ENCODE peak calls at places on chromosome 13, in ten cellular contexts. P is mammary epithelial cell; Q is dorsolateral prefrontal cortex; X is H1; I is left lung; O is epithelial cell of esophagus; Z is body of pancreas; F is CD4-positive, alpha-beta T cell; H is OCI-LY7; E is HFFc6. K is an unnamed sample.

GRCh38 chr13:77113496-77113895 is 86.5 kb upstream of the FBXL3 start:
- DNase-seq in P (no peak), Q (no peak), X (no peak), I (no peak), O (no peak), Z (no peak), F (no peak), H (no peak), E (no peak), K (no peak)

GRCh38 chr13:103066991-103067390 is 774 bp upstream of the SLC10A2 start:
- DNase-seq in P (no peak), Q (no peak), X (no peak), I (no peak), O (no peak), Z (no peak), F (no peak), H (no peak), E (no peak), K (no peak)

GRCh38 chr13:110103479-110103878 is 203.5 kb downstream of the COL4A1 start:
- DNase-seq in P (peak), Q (no peak), X (no peak), I (no peak), O (peak), Z (no peak), F (no peak), H (no peak), E (no peak), K (no peak)

GRCh38 chr13:50370303-50370950 is 355.2 kb downstream of the KCNRG start:
- DNase-seq in P (no peak), Q (no peak), X (no peak), I (no peak), O (no peak), Z (no peak), F (no peak), H (peak), E (no peak), K (no peak)

GRCh38 chr13:77779461-77780272 is 82.2 kb downstream of the SLAIN1 start:
- DNase-seq in P (peak), Q (no peak), X (no peak), I (no peak), O (peak), Z (peak), F (no peak), H (peak), E (peak), K (no peak)

GRCh38 chr13:102693781-102694180 is 1.1 kb downstream of the METTL21C start:
- DNase-seq in P (no peak), Q (no peak), X (no peak), I (no peak), O (no peak), Z (no peak), F (no peak), H (no peak), E (peak), K (no peak)

GRCh38 chr13:91162180-91162579 is 185.3 kb upstream of the MIR17HG start:
- DNase-seq in P (no peak), Q (no peak), X (no peak), I (no peak), O (no peak), Z (no peak), F (no peak), H (peak), E (no peak), K (no peak)

GRCh38 chr13:109180905-109181425 is 551.6 kb downstream of the MYO16 start:
- DNase-seq in P (peak), Q (no peak), X (no peak), I (no peak), O (peak), Z (no peak), F (no peak), H (no peak), E (peak), K (no peak)

GRCh38 chr13:72295173-72295572 is 428.2 kb upstream of the DACH1 start:
- DNase-seq in P (no peak), Q (no peak), X (no peak), I (no peak), O (no peak), Z (no peak), F (no peak), H (no peak), E (no peak), K (no peak)

GRCh38 chr13:84651288-84651687 is 769.0 kb upstream of the SLITRK1 start:
- DNase-seq in P (peak), Q (no peak), X (no peak), I (no peak), O (peak), Z (peak), F (no peak), H (no peak), E (peak), K (no peak)

GRCh38 chr13:61362522-61362921 is 53.1 kb downstream of the PCDH20 start:
- DNase-seq in P (no peak), Q (no peak), X (no peak), I (no peak), O (no peak), Z (no peak), F (no peak), H (no peak), E (no peak), K (no peak)

GRCh38 chr13:35621989-35622388 is 145.5 kb upstream of the MAB21L1 start:
- DNase-seq in P (peak), Q (no peak), X (no peak), I (no peak), O (peak), Z (no peak), F (no peak), H (no peak), E (peak), K (no peak)

GRCh38 chr13:23903906-23904280 is 6.6 kb upstream of the C1QTNF9B start:
- DNase-seq in P (no peak), Q (no peak), X (peak), I (no peak), O (no peak), Z (no peak), F (no peak), H (no peak), E (no peak), K (no peak)

GRCh38 chr13:23902975-23903905 is 5.9 kb upstream of the C1QTNF9B start:
- DNase-seq in P (no peak), Q (no peak), X (peak), I (peak), O (no peak), Z (no peak), F (no peak), H (no peak), E (no peak), K (no peak)

GRCh38 chr13:23901365-23901764 is 4.1 kb upstream of the C1QTNF9B start:
- DNase-seq in P (peak), Q (no peak), X (no peak), I (no peak), O (peak), Z (no peak), F (no peak), H (no peak), E (peak), K (no peak)

GRCh38 chr13:23898101-23898500 is 799 bp upstream of the C1QTNF9B start:
- DNase-seq in P (no peak), Q (no peak), X (no peak), I (no peak), O (no peak), Z (no peak), F (no peak), H (no peak), E (no peak), K (no peak)

DNA sequence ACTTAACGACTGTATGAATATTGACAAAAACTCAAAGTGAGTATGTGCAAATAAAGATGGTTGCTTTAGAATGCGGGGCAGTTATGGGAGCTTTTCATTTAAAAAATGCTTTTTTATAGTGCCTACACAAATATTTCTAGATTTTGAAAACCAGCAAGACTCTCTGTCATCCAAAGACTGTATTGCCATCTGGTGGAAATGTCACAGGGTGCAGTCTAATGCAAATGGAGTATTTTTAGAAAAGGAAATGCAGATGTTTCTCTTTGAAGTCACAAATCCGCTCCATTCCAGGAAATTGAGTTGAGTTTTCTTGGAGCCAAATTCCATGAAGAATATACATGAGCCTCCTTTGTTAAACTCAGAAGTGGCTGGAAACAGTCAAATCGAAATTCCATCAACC is 2.3 kb upstream of the C1QTNF9B start:
- DNase-seq in P (peak), Q (no peak), X (no peak), I (no peak), O (peak), Z (no peak), F (no peak), H (peak), E (peak), K (no peak)
- TF ChIP-seq CTCF in P (peak), Q (peak), X (no peak), I (peak), O (peak), Z (peak), F (peak), H (peak), E (peak), K (peak)

DNA sequence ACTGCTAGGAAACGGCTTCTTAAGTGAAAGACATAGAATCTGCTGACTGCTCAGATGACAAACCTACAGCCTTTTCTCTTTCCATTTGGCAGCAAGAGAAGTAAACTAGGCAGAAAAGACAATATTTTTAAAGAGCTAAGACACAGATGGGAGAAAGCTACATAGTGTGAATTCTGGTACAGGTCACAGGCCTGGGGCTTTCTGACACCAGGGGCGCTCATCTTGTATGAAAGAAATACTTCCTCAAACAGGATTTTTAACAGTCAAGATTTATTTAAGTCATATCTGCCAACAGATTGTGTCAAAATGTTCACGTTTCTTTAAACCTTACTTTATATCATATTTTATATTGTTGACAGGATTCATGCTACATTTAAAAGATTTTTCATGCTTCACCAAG is 78.4 kb downstream of the MIPEP start:
- DNase-seq in P (no peak), Q (no peak), X (no peak), I (no peak), O (no peak), Z (no peak), F (no peak), H (peak), E (no peak), K (no peak)
- TF ChIP-seq CTCF in P (no peak), Q (no peak), X (no peak), I (no peak), O (no peak), Z (no peak), F (no peak), H (peak), E (peak), K (peak)

GRCh38 chr13:100439247-100439955 is 149.2 kb downstream of the GGACT start:
- DNase-seq in P (no peak), Q (no peak), X (no peak), I (no peak), O (no peak), Z (no peak), F (no peak), H (no peak), E (no peak), K (no peak)

GRCh38 chr13:100440756-100441421 is 147.7 kb downstream of the GGACT start:
- DNase-seq in P (no peak), Q (no peak), X (no peak), I (no peak), O (no peak), Z (no peak), F (no peak), H (no peak), E (peak), K (no peak)

GRCh38 chr13:100443998-100444328 is 144.6 kb downstream of the GGACT start:
- DNase-seq in P (no peak), Q (no peak), X (no peak), I (no peak), O (no peak), Z (no peak), F (no peak), H (no peak), E (peak), K (no peak)

GRCh38 chr13:100443278-100443997 is 145.2 kb downstream of the GGACT start:
- DNase-seq in P (no peak), Q (no peak), X (no peak), I (no peak), O (no peak), Z (no peak), F (no peak), H (no peak), E (no peak), K (no peak)

DNA sequence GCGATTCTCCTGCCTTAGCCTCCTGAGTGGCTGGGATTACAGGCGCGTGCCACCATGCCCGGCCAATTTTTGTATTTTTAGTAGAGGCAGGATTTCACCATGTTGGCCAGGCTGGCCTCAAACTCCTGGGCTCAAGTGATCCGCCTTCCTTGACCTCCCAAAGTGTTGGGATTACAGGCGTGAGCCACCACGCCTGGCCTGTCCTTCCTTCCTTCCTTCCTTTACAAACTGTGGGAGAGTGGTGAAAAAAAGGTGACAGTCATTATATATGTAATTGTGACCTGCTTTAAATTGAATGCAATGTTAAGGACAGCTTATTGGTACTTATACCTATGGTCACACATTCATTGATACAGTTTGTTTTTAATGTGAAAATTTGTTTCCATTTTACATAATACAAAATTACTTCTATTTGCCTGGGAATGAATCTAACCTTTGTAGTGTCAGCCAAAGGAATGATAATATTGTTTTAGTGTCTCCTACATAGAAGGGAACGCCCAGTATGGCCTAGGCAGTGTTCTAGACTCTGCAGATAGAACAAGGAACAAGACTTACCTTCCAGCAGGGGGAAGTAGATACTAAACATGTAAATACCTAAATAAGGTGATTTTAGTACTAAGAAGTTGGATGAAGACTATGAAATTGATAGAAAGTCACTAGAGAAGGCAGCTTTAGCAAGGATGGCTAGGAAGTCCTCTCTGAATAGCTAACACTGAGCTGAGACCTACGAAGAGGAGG is 146.3 kb downstream of the GGACT start:
- DNase-seq in P (no peak), Q (no peak), X (no peak), I (no peak), O (no peak), Z (no peak), F (no peak), H (no peak), E (no peak), K (no peak)
- TF ChIP-seq CTCF in P (no peak), Q (no peak), X (no peak), I (no peak), O (no peak), Z (no peak), F (no peak), H (no peak), E (peak), K (no peak)

GRCh38 chr13:70623260-70623659 is 515.0 kb upstream of the KLHL1 start:
- DNase-seq in P (no peak), Q (no peak), X (no peak), I (no peak), O (peak), Z (no peak), F (no peak), H (peak), E (no peak), K (no peak)
- TF ChIP-seq CTCF in P (peak), Q (peak), X (no peak), I (peak), O (peak), Z (peak), F (peak), H (peak), E (peak), K (peak)

GRCh38 chr13:59570204-59570603 is 593.5 kb downstream of the DIAPH3 start:
- DNase-seq in P (no peak), Q (no peak), X (no peak), I (no peak), O (no peak), Z (no peak), F (no peak), H (no peak), E (no peak), K (no peak)
- TF ChIP-seq CTCF in P (no peak), Q (no peak), X (no peak), I (no peak), O (no peak), Z (no peak), F (no peak), H (no peak), E (no peak), K (no peak)

GRCh38 chr13:31538067-31539042 is 201.0 kb upstream of the RXFP2 start:
- DNase-seq in P (peak), Q (no peak), X (no peak), I (no peak), O (peak), Z (peak), F (no peak), H (no peak), E (peak), K (no peak)

GRCh38 chr13:31545616-31546015 is 193.7 kb upstream of the RXFP2 start:
- DNase-seq in P (no peak), Q (no peak), X (no peak), I (no peak), O (no peak), Z (no peak), F (no peak), H (no peak), E (peak), K (no peak)

GRCh38 chr13:31543190-31543589 is 196.1 kb upstream of the RXFP2 start:
- DNase-seq in P (no peak), Q (no peak), X (no peak), I (no peak), O (no peak), Z (no peak), F (no peak), H (no peak), E (no peak), K (no peak)

DNA sequence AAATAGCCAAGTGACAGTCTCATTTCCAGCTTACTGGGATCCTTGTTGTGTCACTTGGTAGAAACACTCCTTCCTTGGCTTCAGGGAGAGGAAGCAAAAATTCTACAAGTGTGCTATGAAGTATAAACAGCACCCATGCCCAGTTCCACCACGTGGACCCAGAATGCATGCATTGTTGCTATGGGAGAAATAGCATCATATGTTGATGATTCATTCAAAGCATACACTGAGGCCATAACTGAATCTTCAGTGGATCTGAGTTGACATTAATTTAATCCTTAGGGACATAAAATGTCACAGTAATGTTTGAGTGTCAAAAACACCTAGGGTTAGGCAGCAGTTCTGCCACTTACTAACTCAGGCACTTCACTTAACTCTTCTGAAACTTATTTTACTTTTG is 199.0 kb upstream of the RXFP2 start:
- DNase-seq in P (no peak), Q (no peak), X (no peak), I (no peak), O (no peak), Z (no peak), F (no peak), H (no peak), E (peak), K (no peak)
- TF ChIP-seq CTCF in P (no peak), Q (no peak), X (no peak), I (no peak), O (no peak), Z (no peak), F (no peak), H (no peak), E (no peak), K (no peak)

GRCh38 chr13:36850790-36851438 is 31.9 kb downstream of the RFXAP start:
- DNase-seq in P (no peak), Q (no peak), X (peak), I (no peak), O (peak), Z (no peak), F (no peak), H (peak), E (no peak), K (no peak)
- TF ChIP-seq CTCF in P (peak), Q (no peak), X (peak), I (no peak), O (peak), Z (no peak), F (no peak), H (peak), E (peak), K (peak)

GRCh38 chr13:28820099-28821051 is at the start of gene MTUS2:
- DNase-seq in P (peak), Q (no peak), X (peak), I (peak), O (peak), Z (peak), F (no peak), H (no peak), E (no peak), K (peak)

GRCh38 chr13:28819046-28819747 is 942 bp upstream of the MTUS2 start:
- DNase-seq in P (peak), Q (no peak), X (peak), I (no peak), O (peak), Z (peak), F (no peak), H (no peak), E (peak), K (no peak)

GRCh38 chr13:28822161-28822560 is 2.0 kb downstream of the MTUS2 start:
- DNase-seq in P (no peak), Q (no peak), X (no peak), I (no peak), O (no peak), Z (no peak), F (no peak), H (no peak), E (no peak), K (no peak)

GRCh38 chr13:28817204-28817603 is 2.9 kb upstream of the MTUS2 start:
- DNase-seq in P (no peak), Q (no peak), X (no peak), I (no peak), O (no peak), Z (no peak), F (no peak), H (no peak), E (no peak), K (no peak)

GRCh38 chr13:28819748-28820098 is 416 bp upstream of the MTUS2 start:
- DNase-seq in P (no peak), Q (peak), X (peak), I (peak), O (peak), Z (peak), F (peak), H (no peak), E (no peak), K (peak)
- TF ChIP-seq CTCF in P (peak), Q (peak), X (peak), I (no peak), O (no peak), Z (peak), F (no peak), H (no peak), E (no peak), K (peak)

GRCh38 chr13:25001807-25002206 is 94.1 kb upstream of the PABPC3 start:
- DNase-seq in P (no peak), Q (no peak), X (no peak), I (no peak), O (no peak), Z (no peak), F (no peak), H (no peak), E (no peak), K (no peak)

GRCh38 chr13:24998433-24998832 is 97.5 kb upstream of the PABPC3 start:
- DNase-seq in P (no peak), Q (no peak), X (no peak), I (no peak), O (no peak), Z (no peak), F (no peak), H (no peak), E (no peak), K (no peak)

GRCh38 chr13:24995225-24995804 is 100.6 kb upstream of the PABPC3 start:
- DNase-seq in P (peak), Q (no peak), X (peak), I (no peak), O (peak), Z (peak), F (peak), H (peak), E (peak), K (peak)

DNA sequence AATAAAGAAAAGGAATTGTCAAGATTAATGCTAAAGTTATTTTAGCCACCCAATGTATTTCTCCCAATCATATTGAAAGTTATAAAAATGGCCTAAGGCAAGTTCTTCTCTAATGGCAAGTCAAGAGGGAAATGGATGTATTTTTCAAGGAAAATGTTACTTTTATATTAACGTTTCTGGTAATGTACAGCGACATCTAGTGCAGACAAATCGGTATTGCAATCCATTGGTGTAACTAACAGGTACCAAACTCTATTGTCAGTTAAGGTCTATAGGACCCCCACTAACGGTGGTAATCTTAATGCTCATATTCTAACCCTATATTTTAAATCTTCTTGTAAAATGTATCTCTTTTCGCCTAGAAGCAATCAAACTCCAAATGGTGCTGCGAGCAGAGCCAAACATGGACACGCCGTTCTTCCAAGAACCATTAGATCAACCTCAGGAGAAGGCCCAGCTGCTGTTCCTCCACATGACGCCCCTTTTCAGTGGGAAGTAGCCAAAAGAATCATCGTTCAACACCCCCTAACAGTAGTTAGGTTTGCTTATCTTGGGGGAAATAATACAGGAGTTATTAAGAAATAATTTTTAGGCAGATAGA is 98.5 kb upstream of the PABPC3 start:
- DNase-seq in P (no peak), Q (no peak), X (no peak), I (no peak), O (peak), Z (no peak), F (no peak), H (peak), E (peak), K (no peak)
- TF ChIP-seq CTCF in P (peak), Q (peak), X (peak), I (peak), O (peak), Z (peak), F (peak), H (peak), E (peak), K (peak)